ENCODE peak calls at places on chromosome 10, in five cellular contexts. E is ecto neural progenitor cell, T is pancreas, N is Karpas-422, K is IMR-90. O is an unnamed sample.

GRCh38 chr10:13739178-13739577 is 152.4 kb downstream of the PRPF18 start:
- DNase-seq in E (no peak), T (no peak), N (no peak), K (no peak), O (no peak)

GRCh38 chr10:74923556-74923955 is 97.2 kb downstream of the KAT6B start:
- DNase-seq in E (no peak), T (no peak), N (peak), K (no peak), O (no peak)

GRCh38 chr10:113788604-113789083 is 37.2 kb downstream of the PLEKHS1 start:
- DNase-seq in E (no peak), T (no peak), N (no peak), K (peak), O (no peak)

GRCh38 chr10:118911361-118911760 is 118.2 kb upstream of the NANOS1 start:
- DNase-seq in E (no peak), T (no peak), N (peak), K (peak), O (no peak)

GRCh38 chr10:16995867-16996529 is 133.6 kb downstream of the CUBN start:
- DNase-seq in E (no peak), T (no peak), N (no peak), K (peak), O (no peak)

GRCh38 chr10:122495406-122496340 is 34.3 kb downstream of the HTRA1 start:
- DNase-seq in E (no peak), T (peak), N (no peak), K (no peak), O (no peak)

GRCh38 chr10:84194424-84195043 is at the start of gene CDHR1:
- DNase-seq in E (peak), T (peak), N (no peak), K (no peak), O (peak)

GRCh38 chr10:31320598-31321211 is 1.7 kb downstream of the ZEB1 start:
- DNase-seq in E (peak), T (peak), N (peak), K (peak), O (peak)

GRCh38 chr10:13823046-13823711 is 236.4 kb downstream of the PRPF18 start:
- DNase-seq in E (no peak), T (no peak), N (no peak), K (no peak), O (no peak)

GRCh38 chr10:46037107-46037900 is 6.9 kb upstream of the NCOA4 start:
- DNase-seq in E (no peak), T (no peak), N (peak), K (no peak), O (no peak)

GRCh38 chr10:98487692-98488091 is 41.0 kb upstream of the HPS1 start:
- DNase-seq in E (no peak), T (no peak), N (no peak), K (no peak), O (no peak)

GRCh38 chr10:119644215-119644826 is 6.9 kb upstream of the BAG3 start:
- DNase-seq in E (peak), T (no peak), N (no peak), K (no peak), O (no peak)

GRCh38 chr10:110817614-110818013 is 54.1 kb upstream of the PDCD4 start:
- DNase-seq in E (no peak), T (no peak), N (no peak), K (no peak), O (no peak)

GRCh38 chr10:28628184-28628893 is 49.0 kb upstream of the BAMBI start:
- DNase-seq in E (peak), T (peak), N (peak), K (peak), O (peak)

O was measured in naive B cell.